ENCODE peak calls at places on chromosome 21, in five cellular contexts. One of them, this sample, is unnamed.

GRCh38 chr21:39612233-39613028 is at the start of gene B3GALT5:
- DNase-seq in AG09319: no peak
- DNase-seq in stimulated activated CD4-positive, alpha-beta T cell treated with anti-CD3 and anti-CD28 coated beads, Interleukin-15, amount 100 ng/mL, for 1 hour: no peak
- DNase-seq in fibroblast of mammary gland: peak
- DNase-seq in MV-4-11: no peak
- DNase-seq in this sample: peak

GRCh38 chr21:43188712-43189151 is 19.9 kb downstream of the CRYAA start:
- DNase-seq in AG09319: no peak
- DNase-seq in stimulated activated CD4-positive, alpha-beta T cell treated with anti-CD3 and anti-CD28 coated beads, Interleukin-15, amount 100 ng/mL, for 1 hour: no peak
- DNase-seq in fibroblast of mammary gland: no peak
- DNase-seq in MV-4-11: peak
- DNase-seq in this sample: no peak

GRCh38 chr21:30257773-30258172 is 25.0 kb downstream of the KRTAP24-1 start:
- DNase-seq in AG09319: no peak
- DNase-seq in stimulated activated CD4-positive, alpha-beta T cell treated with anti-CD3 and anti-CD28 coated beads, Interleukin-15, amount 100 ng/mL, for 1 hour: no peak
- DNase-seq in fibroblast of mammary gland: peak
- DNase-seq in MV-4-11: no peak
- DNase-seq in this sample: peak

GRCh38 chr21:45719177-45719802 is 75.8 kb downstream of the PCBP3 start:
- DNase-seq in AG09319: no peak
- DNase-seq in stimulated activated CD4-positive, alpha-beta T cell treated with anti-CD3 and anti-CD28 coated beads, Interleukin-15, amount 100 ng/mL, for 1 hour: no peak
- DNase-seq in fibroblast of mammary gland: no peak
- DNase-seq in MV-4-11: no peak
- DNase-seq in this sample: no peak

GRCh38 chr21:26946744-26947446 is 20.0 kb downstream of the ADAMTS5 start:
- DNase-seq in AG09319: no peak
- DNase-seq in stimulated activated CD4-positive, alpha-beta T cell treated with anti-CD3 and anti-CD28 coated beads, Interleukin-15, amount 100 ng/mL, for 1 hour: no peak
- DNase-seq in fibroblast of mammary gland: peak
- DNase-seq in MV-4-11: peak
- DNase-seq in this sample: no peak

GRCh38 chr21:32807717-32808380 is 36.3 kb upstream of the PAXBP1 start:
- DNase-seq in AG09319: no peak
- DNase-seq in stimulated activated CD4-positive, alpha-beta T cell treated with anti-CD3 and anti-CD28 coated beads, Interleukin-15, amount 100 ng/mL, for 1 hour: no peak
- DNase-seq in fibroblast of mammary gland: peak
- DNase-seq in MV-4-11: no peak
- DNase-seq in this sample: no peak

GRCh38 chr21:42112857-42113256 is 41.7 kb downstream of the UMODL1 start:
- DNase-seq in AG09319: no peak
- DNase-seq in stimulated activated CD4-positive, alpha-beta T cell treated with anti-CD3 and anti-CD28 coated beads, Interleukin-15, amount 100 ng/mL, for 1 hour: no peak
- DNase-seq in fibroblast of mammary gland: peak
- DNase-seq in MV-4-11: no peak
- DNase-seq in this sample: peak

GRCh38 chr21:30714946-30715345 is 3.6 kb downstream of the KRTAP21-3 start:
- DNase-seq in AG09319: no peak
- DNase-seq in stimulated activated CD4-positive, alpha-beta T cell treated with anti-CD3 and anti-CD28 coated beads, Interleukin-15, amount 100 ng/mL, for 1 hour: no peak
- DNase-seq in fibroblast of mammary gland: no peak
- DNase-seq in MV-4-11: no peak
- DNase-seq in this sample: no peak

GRCh38 chr21:33640697-33641338 is 723 bp downstream of the CRYZL1 start:
- DNase-seq in AG09319: no peak
- DNase-seq in stimulated activated CD4-positive, alpha-beta T cell treated with anti-CD3 and anti-CD28 coated beads, Interleukin-15, amount 100 ng/mL, for 1 hour: no peak
- DNase-seq in fibroblast of mammary gland: peak
- DNase-seq in MV-4-11: peak
- DNase-seq in this sample: peak

GRCh38 chr21:39851219-39851618 is 16.0 kb upstream of the PCP4 start:
- DNase-seq in AG09319: no peak
- DNase-seq in stimulated activated CD4-positive, alpha-beta T cell treated with anti-CD3 and anti-CD28 coated beads, Interleukin-15, amount 100 ng/mL, for 1 hour: no peak
- DNase-seq in fibroblast of mammary gland: no peak
- DNase-seq in MV-4-11: no peak
- DNase-seq in this sample: no peak

GRCh38 chr21:28257276-28257675 is 735.4 kb downstream of the LTN1 start:
- DNase-seq in AG09319: no peak
- DNase-seq in stimulated activated CD4-positive, alpha-beta T cell treated with anti-CD3 and anti-CD28 coated beads, Interleukin-15, amount 100 ng/mL, for 1 hour: no peak
- DNase-seq in fibroblast of mammary gland: peak
- DNase-seq in MV-4-11: no peak
- DNase-seq in this sample: no peak

This sample was measured in hepatocyte.